ENCODE peak calls at places on chromosomes 3 and 15, in nine cellular contexts. F is foreskin keratinocyte, T is GM10248, C is AG04450, P is endodermal cell, S is neural crest cell, Z is cardiac fibroblast, V is epithelial cell of esophagus, A is left ventricle myocardium inferior. I is an unnamed sample.

GRCh38 chr3:63278171-63278999 is at the start of gene SYNPR:
- DNase-seq in F (no peak), T (no peak), C (no peak), P (peak), S (no peak), Z (no peak), V (no peak), A (no peak), I (no peak)

GRCh38 chr3:126442099-126442848 is 33.4 kb downstream of the ZXDC start:
- DNase-seq in F (no peak), T (no peak), C (no peak), P (peak), S (no peak), Z (peak), V (no peak), A (peak), I (no peak)

GRCh38 chr3:165920984-165921383 is 83.8 kb upstream of the BCHE start:
- DNase-seq in F (no peak), T (no peak), C (no peak), P (no peak), S (no peak), Z (no peak), V (no peak), A (no peak), I (no peak)

GRCh38 chr15:66715736-66716667 is 14.0 kb downstream of the SMAD6 start:
- DNase-seq in F (no peak), T (no peak), C (no peak), P (no peak), S (no peak), Z (no peak), V (no peak), A (no peak), I (no peak)

GRCh38 chr3:105367406-105368213 is 901 bp downstream of the ALCAM start:
- DNase-seq in F (peak), T (peak), C (no peak), P (peak), S (peak), Z (peak), V (peak), A (peak), I (no peak)

GRCh38 chr3:9913601-9914000 is 3.3 kb upstream of the IL17RC start:
- DNase-seq in F (no peak), T (no peak), C (no peak), P (no peak), S (no peak), Z (no peak), V (peak), A (no peak), I (no peak)

GRCh38 chr3:150737874-150738679 is 24.9 kb downstream of the SIAH2 start:
- DNase-seq in F (no peak), T (no peak), C (no peak), P (peak), S (no peak), Z (peak), V (peak), A (no peak), I (no peak)

GRCh38 chr3:106392905-106393304 is 524.1 kb upstream of the CBLB start:
- DNase-seq in F (no peak), T (no peak), C (no peak), P (no peak), S (no peak), Z (peak), V (no peak), A (no peak), I (no peak)

GRCh38 chr15:81184188-81184587 is 12.5 kb upstream of the IL16 start:
- DNase-seq in F (no peak), T (no peak), C (no peak), P (no peak), S (no peak), Z (peak), V (no peak), A (no peak), I (peak)

GRCh38 chr3:97838393-97838792 is 16.6 kb downstream of the CRYBG3 start:
- DNase-seq in F (no peak), T (no peak), C (no peak), P (no peak), S (no peak), Z (no peak), V (peak), A (no peak), I (no peak)

GRCh38 chr3:97835761-97836160 is 13.9 kb downstream of the CRYBG3 start:
- DNase-seq in F (no peak), T (no peak), C (no peak), P (no peak), S (no peak), Z (no peak), V (peak), A (no peak), I (no peak)

GRCh38 chr3:97841956-97842355 is 20.1 kb downstream of the CRYBG3 start:
- DNase-seq in F (no peak), T (no peak), C (no peak), P (no peak), S (no peak), Z (no peak), V (no peak), A (no peak), I (no peak)

GRCh38 chr3:97839944-97840343 is 18.1 kb downstream of the CRYBG3 start:
- DNase-seq in F (no peak), T (no peak), C (no peak), P (no peak), S (no peak), Z (no peak), V (peak), A (no peak), I (no peak)

DNA sequence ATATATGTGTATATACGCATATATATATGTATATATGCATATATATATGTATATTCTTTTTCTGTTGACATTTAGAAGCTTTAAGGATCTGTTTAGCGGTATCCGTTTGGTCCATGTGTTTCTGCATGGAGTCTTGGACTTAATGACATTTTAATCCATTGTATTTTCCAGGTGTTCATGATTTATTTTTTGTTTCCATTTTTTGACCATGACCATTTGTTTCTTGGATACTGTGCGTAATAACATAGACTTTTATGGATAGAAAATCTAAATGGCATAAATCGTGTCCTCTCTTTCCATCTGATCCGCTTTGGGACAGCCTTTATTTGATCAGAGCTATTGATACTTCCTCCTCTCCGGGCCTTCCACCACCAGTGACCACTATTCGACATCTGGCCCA is 19.5 kb downstream of the CRYBG3 start:
- DNase-seq in F (no peak), T (no peak), C (no peak), P (no peak), S (no peak), Z (no peak), V (no peak), A (no peak), I (no peak)
- TF ChIP-seq CTCF in F (no peak), T (no peak), C (no peak), P (no peak), S (no peak), Z (no peak), V (no peak), A (no peak), I (no peak)

DNA sequence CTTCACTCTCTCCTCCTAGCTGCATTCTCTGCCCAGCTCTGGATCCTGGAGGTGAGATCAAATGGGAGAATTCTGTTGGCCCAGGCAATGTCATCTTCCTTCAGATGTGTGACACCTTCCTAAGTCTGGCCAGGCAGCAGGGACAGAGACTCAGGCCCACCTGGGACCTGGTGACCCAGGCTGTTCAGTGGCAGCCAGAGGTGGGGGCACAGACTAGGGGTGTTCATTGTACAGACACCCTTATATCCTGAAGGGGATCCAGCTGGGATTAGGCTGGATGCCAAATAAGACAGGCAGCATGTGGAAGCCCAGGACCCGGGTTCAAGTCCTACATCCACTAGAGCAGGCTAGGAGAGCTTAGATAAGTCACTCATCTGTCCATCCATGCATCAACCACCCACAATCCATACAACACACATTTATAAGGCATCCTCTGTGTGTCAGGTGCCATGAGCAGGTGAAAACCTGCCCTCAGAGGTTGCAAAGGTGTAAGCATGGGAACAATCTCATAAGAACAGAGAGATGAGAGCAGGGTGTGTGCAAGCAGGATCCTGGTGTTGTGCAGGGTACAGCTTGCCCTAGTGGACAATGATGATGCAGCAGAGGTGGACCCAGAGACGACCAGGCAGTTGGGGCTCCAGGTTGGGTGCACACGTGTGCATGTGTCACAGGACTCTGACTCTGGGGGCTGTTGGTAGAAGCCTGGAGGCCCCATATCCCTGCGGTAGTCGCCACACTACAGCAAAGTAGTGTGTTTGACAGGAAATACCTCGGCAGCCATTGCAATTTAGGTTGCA is 18.3 kb upstream of the RPL29 start:
- DNase-seq in F (no peak), T (no peak), C (no peak), P (no peak), S (no peak), Z (no peak), V (no peak), A (no peak), I (no peak)
- TF ChIP-seq CTCF in F (no peak), T (no peak), C (no peak), P (no peak), S (no peak), Z (peak), V (peak), A (no peak), I (no peak)

GRCh38 chr3:84978833-84979232 is 20.0 kb downstream of the CADM2 start:
- DNase-seq in F (no peak), T (no peak), C (no peak), P (no peak), S (no peak), Z (no peak), V (no peak), A (no peak), I (no peak)

GRCh38 chr3:84977021-84977420 is 18.2 kb downstream of the CADM2 start:
- DNase-seq in F (no peak), T (no peak), C (no peak), P (no peak), S (no peak), Z (no peak), V (no peak), A (no peak), I (no peak)

GRCh38 chr3:84968701-84969235 is 10.0 kb downstream of the CADM2 start:
- DNase-seq in F (no peak), T (no peak), C (no peak), P (no peak), S (no peak), Z (no peak), V (no peak), A (no peak), I (no peak)

GRCh38 chr3:84980011-84980410 is 21.2 kb downstream of the CADM2 start:
- DNase-seq in F (no peak), T (no peak), C (no peak), P (no peak), S (no peak), Z (no peak), V (no peak), A (no peak), I (no peak)

DNA sequence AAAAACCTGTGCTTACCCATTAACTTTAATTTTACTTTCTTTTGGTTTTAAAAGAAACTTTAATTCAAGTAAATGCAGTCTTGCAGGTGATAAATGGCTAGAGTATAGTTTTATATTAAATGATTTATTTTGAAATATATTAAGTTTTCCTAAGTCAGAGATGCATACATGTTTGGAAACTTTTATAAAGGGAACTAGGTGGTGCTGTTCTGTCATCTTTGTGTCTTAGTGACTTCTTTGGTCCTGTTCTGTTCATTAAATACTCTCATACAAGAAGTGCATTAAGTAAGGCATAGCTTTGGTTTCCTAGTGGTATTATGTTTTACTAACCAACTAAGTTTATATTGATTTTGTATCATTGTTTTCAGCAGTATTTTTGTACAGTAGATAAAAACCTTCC is 15.6 kb downstream of the CADM2 start:
- DNase-seq in F (no peak), T (no peak), C (no peak), P (no peak), S (no peak), Z (no peak), V (peak), A (no peak), I (no peak)
- TF ChIP-seq CTCF in F (peak), T (no peak), C (no peak), P (peak), S (no peak), Z (no peak), V (peak), A (no peak), I (no peak)

DNA sequence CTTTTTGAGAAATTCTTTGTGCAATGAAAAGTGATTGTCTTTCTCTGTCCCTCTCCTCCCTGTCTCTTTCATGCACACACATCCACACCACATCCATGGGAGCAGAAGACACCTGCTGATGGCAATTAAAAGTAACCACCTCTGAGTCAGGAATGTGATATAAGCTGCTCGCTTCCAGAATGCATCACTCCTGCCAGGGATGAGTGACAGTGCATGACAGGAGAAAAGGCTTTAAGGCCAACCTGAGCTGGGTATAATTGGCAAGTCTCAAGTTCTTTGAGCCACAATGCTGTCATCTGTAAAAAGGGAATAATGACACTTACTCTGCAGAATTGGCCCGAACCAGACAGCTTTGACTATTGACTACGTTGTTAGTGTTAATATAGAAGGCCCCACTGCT is 59.6 kb downstream of the UBP1 start:
- DNase-seq in F (no peak), T (no peak), C (no peak), P (no peak), S (no peak), Z (no peak), V (no peak), A (no peak), I (no peak)
- TF ChIP-seq CTCF in F (no peak), T (no peak), C (no peak), P (no peak), S (no peak), Z (no peak), V (no peak), A (no peak), I (no peak)

GRCh38 chr15:75508741-75509532 is 57.4 kb upstream of the SIN3A start:
- DNase-seq in F (no peak), T (peak), C (peak), P (peak), S (no peak), Z (peak), V (peak), A (no peak), I (no peak)
- TF ChIP-seq CTCF in F (peak), T (peak), C (peak), P (peak), S (peak), Z (peak), V (peak), A (peak), I (peak)

DNA sequence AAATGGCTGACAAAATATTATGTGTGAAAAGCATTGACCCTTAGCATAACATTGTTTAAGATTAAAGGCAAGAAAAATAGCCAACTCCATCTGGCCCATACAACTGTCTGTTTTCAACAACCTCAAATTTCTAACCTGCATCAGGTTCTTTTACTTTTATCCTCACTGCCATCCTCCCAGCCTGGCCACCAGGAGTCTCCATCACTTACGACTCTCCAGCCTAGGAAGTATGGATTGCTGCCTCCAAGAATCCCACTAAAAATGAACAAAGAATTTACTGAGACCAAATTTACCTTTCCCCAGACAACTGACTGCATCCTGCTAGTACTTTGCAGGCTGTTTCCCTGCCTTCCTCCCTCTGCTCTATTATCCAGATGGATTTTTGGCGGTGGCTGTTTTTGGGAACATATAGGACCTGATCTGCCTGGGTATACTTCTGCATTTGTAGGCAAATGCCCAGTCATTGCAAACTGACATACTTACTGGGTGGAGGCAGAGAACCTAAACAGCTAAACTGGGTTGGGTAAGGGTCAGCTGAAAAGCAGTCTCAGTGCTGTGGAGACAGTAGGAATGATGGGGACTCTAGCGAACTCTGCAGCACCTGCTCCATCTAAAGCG is 144.2 kb downstream of the GHSR start:
- DNase-seq in F (no peak), T (no peak), C (no peak), P (no peak), S (no peak), Z (no peak), V (no peak), A (no peak), I (no peak)
- TF ChIP-seq CTCF in F (peak), T (no peak), C (peak), P (peak), S (no peak), Z (peak), V (peak), A (peak), I (no peak)

GRCh38 chr3:138688871-138689299 is 80.3 kb downstream of the FAIM start:
- DNase-seq in F (no peak), T (no peak), C (no peak), P (no peak), S (no peak), Z (no peak), V (no peak), A (no peak), I (no peak)
- TF ChIP-seq CTCF in F (peak), T (peak), C (no peak), P (no peak), S (no peak), Z (no peak), V (no peak), A (no peak), I (no peak)

DNA sequence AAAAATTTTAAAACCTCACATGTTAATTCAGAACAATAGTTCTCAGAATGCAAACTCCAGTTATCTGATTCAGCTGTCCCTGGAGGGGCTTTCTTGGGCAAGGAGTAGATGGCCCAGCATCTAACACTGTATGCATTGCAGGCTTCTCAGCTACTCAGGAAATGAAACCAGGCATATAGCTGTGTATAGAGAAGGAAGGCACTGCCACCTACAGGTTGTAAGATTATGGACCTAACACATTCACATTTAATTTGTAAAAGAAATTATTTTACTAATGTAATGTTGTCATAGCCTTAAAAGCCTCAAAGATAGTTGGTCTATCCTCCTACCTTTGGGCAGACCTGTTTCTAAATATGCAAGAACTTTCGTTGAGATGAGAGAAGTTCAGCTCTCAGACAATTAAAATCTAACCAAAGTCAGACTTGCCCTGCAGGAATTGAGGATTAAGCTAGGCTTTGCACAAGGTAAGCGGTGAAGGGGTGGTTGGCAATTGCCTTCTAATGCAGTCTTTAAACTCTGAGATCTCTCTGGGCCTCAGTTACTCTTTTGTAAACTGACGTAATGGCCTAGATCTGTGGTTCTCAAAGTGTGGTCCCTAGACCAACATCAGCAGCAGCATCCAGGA is 132.8 kb upstream of the SLC24A5 start:
- DNase-seq in F (no peak), T (peak), C (peak), P (peak), S (peak), Z (peak), V (peak), A (no peak), I (peak)
- TF ChIP-seq CTCF in F (peak), T (peak), C (peak), P (peak), S (peak), Z (peak), V (peak), A (peak), I (peak)

GRCh38 chr3:40463579-40463978 is 6.4 kb downstream of the RPL14 start:
- DNase-seq in F (no peak), T (no peak), C (no peak), P (no peak), S (no peak), Z (no peak), V (no peak), A (no peak), I (no peak)
- TF ChIP-seq CTCF in F (no peak), T (no peak), C (no peak), P (no peak), S (no peak), Z (no peak), V (no peak), A (no peak), I (no peak)

GRCh38 chr3:171183042-171183441 is 156.5 kb upstream of the SLC2A2 start:
- DNase-seq in F (no peak), T (no peak), C (no peak), P (no peak), S (no peak), Z (peak), V (peak), A (no peak), I (no peak)
- TF ChIP-seq CTCF in F (peak), T (no peak), C (peak), P (peak), S (peak), Z (no peak), V (peak), A (no peak), I (peak)